ENCODE peak calls at places on chromosomes 16 and 17, in four cellular contexts. D is ovary, S is right lobe of liver, H is testis. J is an unnamed sample.

GRCh38 chr16:70694088-70694487 is 8.2 kb upstream of the MTSS2 start:
- DNase-seq in H (no peak), D (no peak), S (no peak), J (no peak)

GRCh38 chr17:82943339-82943738 is 103.5 kb upstream of the ZNF750 start:
- DNase-seq in S (peak; percentile 31), D (peak; percentile 9), H (no peak), J (no peak)

GRCh38 chr16:84246679-84247077 is 6.9 kb upstream of the KCNG4 start:
- DNase-seq in S (no peak), D (no peak), H (no peak), J (no peak)

GRCh38 chr17:50532452-50533024 is at the start of gene EPN3:
- DNase-seq in H (no peak), D (peak; percentile 51), S (no peak), J (peak; percentile 89)

GRCh38 chr17:60240290-60240689 is 90.5 kb downstream of the CA4 start:
- DNase-seq in H (no peak), S (no peak), D (no peak), J (no peak)

GRCh38 chr17:27551701-27552466 is 79.1 kb upstream of the LGALS9 start:
- DNase-seq in S (no peak), H (no peak), D (no peak), J (peak; percentile 59)

GRCh38 chr17:68318103-68318991 is 27.1 kb downstream of the ARSG start:
- DNase-seq in H (no peak), D (no peak), S (no peak), J (peak; percentile 67)

GRCh38 chr17:41647940-41648410 is 23.6 kb upstream of the KRT17 start:
- DNase-seq in S (peak; percentile 88), H (peak; percentile 95), D (peak; percentile 92), J (peak; percentile 90)

GRCh38 chr16:23121024-23121423 is 28.2 kb downstream of the USP31 start:
- DNase-seq in S (no peak), H (no peak), D (no peak), J (no peak)

GRCh38 chr16:9827062-9827752 is 355.0 kb downstream of the GRIN2A start:
- DNase-seq in S (no peak), H (no peak), D (no peak), J (no peak)

GRCh38 chr17:51397361-51398127 is 137.2 kb downstream of the UTP18 start:
- DNase-seq in S (no peak), D (no peak), H (no peak), J (no peak)

GRCh38 chr16:8458481-8458880 is 131.8 kb downstream of the TMEM114 start:
- DNase-seq in D (no peak), S (no peak), H (no peak), J (no peak)

GRCh38 chr17:75151893-75152292 is 2.4 kb downstream of the JPT1 start:
- DNase-seq in H (no peak), S (no peak), D (no peak), J (no peak)

GRCh38 chr16:4272114-4272954 is 489 bp downstream of the TFAP4 start:
- DNase-seq in S (peak; percentile 74), D (no peak), H (peak; percentile 59), J (peak; percentile 51)

GRCh38 chr17:47978324-47978723 is 7.4 kb downstream of the CDK5RAP3 start:
- DNase-seq in H (peak; percentile 64), D (peak; percentile 47), S (no peak), J (peak; percentile 58)

GRCh38 chr16:29694384-29695195 is 15.6 kb downstream of the QPRT start:
- DNase-seq in H (no peak), S (peak; percentile 88), D (no peak), J (no peak)

GRCh38 chr16:58582971-58583765 is 46.5 kb downstream of the CNOT1 start:
- DNase-seq in D (no peak), S (peak; percentile 51), H (no peak), J (no peak)

GRCh38 chr17:45305532-45306087 is 11.2 kb downstream of the MAP3K14 start:
- DNase-seq in D (no peak), H (no peak), S (no peak), J (no peak)

GRCh38 chr17:57295526-57296023 is 39.3 kb downstream of the MSI2 start:
- DNase-seq in S (no peak), H (no peak), D (no peak), J (no peak)

GRCh38 chr17:1188812-1189211 is 9.0 kb upstream of the ABR start:
- DNase-seq in H (peak; percentile 86), S (peak; percentile 86), D (peak; percentile 79), J (peak; percentile 90)

GRCh38 chr16:80991792-80992430 is 14.8 kb downstream of the CMC2 start:
- DNase-seq in S (no peak), H (no peak), D (no peak), J (no peak)

GRCh38 chr17:18267366-18267765 is 6.9 kb downstream of the MIEF2 start:
- DNase-seq in D (no peak), H (no peak), S (no peak), J (no peak)

GRCh38 chr17:81722184-81723120 is 10.4 kb downstream of the SLC25A10 start:
- DNase-seq in D (no peak), S (peak; percentile 98), H (no peak), J (peak; percentile 94)

GRCh38 chr17:81719410-81720266 is 7.6 kb downstream of the SLC25A10 start:
- DNase-seq in D (no peak), H (no peak), S (peak; percentile 56), J (no peak)

GRCh38 chr17:81723651-81724209 is 11.6 kb downstream of the SLC25A10 start:
- DNase-seq in S (no peak), D (no peak), H (no peak), J (peak; percentile 48)

GRCh38 chr17:81717766-81718089 is 5.6 kb downstream of the SLC25A10 start:
- DNase-seq in S (no peak), H (no peak), D (no peak), J (no peak)

DNA sequence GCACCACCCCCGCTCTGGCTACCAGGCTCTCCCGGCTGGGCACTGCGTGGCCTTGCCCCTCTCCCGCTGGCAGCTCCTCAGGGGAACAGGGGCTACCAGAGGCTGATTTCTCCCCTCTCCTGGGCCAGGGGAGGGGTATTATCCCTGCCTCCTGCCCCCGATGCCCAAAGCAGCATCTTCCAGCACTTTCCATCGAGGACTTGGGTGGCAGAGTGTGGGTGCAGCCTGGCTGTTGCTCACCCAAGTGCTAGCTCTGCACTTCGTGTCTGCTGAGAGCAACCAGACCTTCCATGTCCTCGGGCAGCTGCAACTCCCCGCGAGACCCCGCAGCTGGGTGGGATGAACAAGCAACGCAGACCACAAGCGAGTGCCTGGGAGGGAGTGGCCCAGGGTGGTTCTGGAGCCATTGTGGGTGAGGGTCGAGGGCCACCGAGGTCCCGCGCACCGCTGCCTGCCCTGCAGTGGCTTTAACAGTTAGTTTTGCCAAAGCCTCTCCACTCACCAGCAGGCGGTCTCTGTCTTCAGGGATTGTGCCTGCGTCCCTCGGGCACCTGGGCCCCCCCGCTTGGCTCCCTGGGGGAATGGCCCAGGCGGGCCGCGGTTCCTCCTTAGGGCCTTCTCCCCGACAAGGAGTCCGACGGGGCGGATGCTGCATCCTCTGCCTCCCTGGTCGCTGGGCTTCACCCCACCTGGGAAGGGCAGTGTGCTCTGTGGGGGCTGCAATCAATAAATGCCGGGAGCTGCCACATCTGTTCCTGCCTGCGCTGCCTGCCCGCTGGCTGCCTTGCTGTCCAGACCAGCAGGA is 8.4 kb downstream of the SLC25A10 start:
- DNase-seq in D (no peak), S (peak; percentile 50), H (no peak), J (peak; percentile 15)
- TF ChIP-seq POLR2A in D (no peak), S (no peak), H (no peak), J (no peak)

DNA sequence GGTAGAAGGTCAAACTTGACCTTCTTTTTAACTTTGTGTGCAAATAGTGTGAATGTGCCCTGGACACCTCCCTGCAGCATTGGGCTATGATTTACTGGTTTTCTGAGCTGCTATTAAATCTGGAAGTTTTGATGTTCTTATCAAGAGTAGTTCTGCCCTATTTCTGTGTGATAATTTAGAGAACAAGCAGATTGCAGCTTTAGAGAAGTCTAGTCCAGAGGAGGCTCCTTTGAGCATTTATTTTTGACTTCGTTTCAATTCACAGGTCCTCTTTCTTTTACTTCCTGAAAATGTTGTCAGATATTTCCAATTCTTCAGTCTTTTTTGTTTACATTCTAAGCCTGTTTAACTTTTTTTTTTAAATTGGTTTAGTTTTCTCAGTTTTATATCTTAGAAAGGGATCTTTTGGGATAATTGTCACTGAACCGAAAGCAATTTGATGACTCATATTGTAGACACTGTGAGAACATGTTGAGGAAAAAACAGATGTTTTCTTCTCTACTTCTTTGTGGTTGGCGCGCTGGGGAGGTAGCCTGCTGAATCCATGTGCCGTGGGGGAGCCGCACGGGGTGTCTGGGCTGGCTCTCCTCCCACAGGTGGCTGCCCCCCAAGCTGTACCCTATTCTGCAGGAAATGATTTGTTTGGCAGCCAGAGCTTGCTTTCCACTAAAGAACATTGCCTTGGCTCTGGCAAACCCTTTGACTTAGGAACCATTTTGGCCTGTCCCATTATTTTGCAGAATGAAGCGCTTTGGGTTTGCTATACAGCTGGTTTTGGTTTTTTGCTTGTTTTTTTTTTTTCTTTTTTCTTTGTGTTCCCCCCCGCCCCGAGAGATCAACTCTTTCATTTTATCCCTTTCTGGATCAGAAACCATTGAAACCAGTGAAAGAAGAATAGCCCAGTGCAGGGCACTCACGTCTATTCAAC is 53.4 kb downstream of the MFSD11 start:
- DNase-seq in H (no peak), D (no peak), S (no peak), J (peak; percentile 58)
- H3K27ac ChIP-seq in H (no peak overlapping the region), D (no peak overlapping the region), S (no peak overlapping the region), J (peak overlapping the region; percentile 47)

GRCh38 chr17:9468937-9469336 is 106.7 kb downstream of the STX8 start:
- DNase-seq in D (no peak), H (no peak), S (no peak), J (no peak)

GRCh38 chr17:9467518-9467917 is 108.1 kb downstream of the STX8 start:
- DNase-seq in S (peak; percentile 19), H (peak; percentile 61), D (no peak), J (peak; percentile 33)

GRCh38 chr17:9470171-9470570 is 105.4 kb downstream of the STX8 start:
- DNase-seq in S (no peak), H (no peak), D (no peak), J (no peak)

GRCh38 chr17:9468532-9468931 is 107.1 kb downstream of the STX8 start:
- DNase-seq in S (peak; percentile 33), H (peak; percentile 58), D (no peak), J (peak; percentile 45)

DNA sequence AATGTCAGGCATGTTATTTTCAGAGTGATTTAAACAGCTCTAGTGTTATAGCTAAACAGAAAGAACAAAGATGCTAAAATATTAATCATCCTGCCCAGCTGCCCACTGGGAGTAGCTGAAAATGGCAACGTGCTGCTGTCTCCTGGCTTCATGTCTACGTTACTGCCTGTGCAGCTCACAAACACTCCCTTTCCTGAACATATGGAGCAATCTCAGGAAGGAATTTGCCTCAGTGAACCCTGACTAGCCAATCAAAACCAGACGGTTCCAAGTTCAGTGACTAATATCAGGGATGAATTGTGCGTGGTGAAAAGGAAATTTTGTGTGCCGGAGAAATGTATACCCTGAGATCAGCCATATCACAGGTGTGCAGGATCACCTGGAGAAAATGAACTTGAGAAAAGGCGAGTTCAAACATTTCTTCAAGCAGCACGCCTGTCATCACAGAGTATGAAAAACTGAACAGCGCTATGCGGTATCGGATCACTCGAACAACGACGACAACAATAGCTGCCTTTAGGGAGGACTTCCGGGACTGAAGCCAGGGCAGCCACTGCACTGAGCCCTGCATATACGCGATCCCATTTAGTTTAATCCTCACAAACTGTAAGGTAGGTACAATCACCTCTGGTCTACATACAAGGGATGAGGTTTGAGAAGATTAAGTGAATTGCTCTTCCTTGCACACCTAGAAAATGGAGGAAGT is 110.3 kb downstream of the STX8 start:
- DNase-seq in D (no peak), H (no peak), S (peak; percentile 14), J (no peak)
- TF ChIP-seq CTCF in D (no peak), H (no peak), S (no peak), J (no peak)

DNA sequence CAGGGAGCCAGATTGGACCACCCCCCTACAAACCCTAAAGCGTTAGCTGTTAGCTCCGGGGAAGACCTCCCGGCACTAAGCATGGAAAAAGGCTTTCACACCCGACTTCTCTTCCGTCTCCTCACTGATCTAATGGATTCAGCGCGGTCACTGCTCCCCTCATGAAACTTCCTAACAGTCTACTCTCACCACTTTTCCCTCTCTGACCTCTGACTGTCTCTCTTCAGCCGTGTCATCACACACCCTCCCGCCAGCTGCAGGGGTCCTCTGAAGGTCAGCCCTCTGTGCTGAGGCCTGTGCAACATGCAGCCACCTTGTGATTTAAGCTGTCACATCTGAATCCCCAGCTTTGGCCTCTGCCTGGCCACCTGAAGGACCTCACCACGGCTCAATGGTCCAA is 15.7 kb downstream of the LYRM1 start:
- DNase-seq in S (no peak), H (no peak), D (no peak), J (no peak)
- TF ChIP-seq POLR2A in S (no peak), H (no peak), D (no peak), J (no peak)

J was measured in body of pancreas.